ENCODE peak calls at places on chromosomes 16 and 17, in eight cellular contexts. One of them, this sample, is unnamed.

GRCh38 chr16:75011634-75012307 is 12.9 kb downstream of the ZNRF1 start:
- DNase-seq in astrocyte of the spinal cord: peak
- DNase-seq in fibroblast of the conjunctiva: peak
- DNase-seq in stimulated activated CD8-positive, alpha-beta memory T cell treated with anti-CD3 and anti-CD28 coated beads, Interleukin-7, amount 100 ng/mL, for 4 hours: peak
- DNase-seq in transverse colon: no peak
- DNase-seq in heart left ventricle: no peak
- DNase-seq in coronary artery: no peak
- DNase-seq in HT-29: no peak
- DNase-seq in this sample: no peak

GRCh38 chr17:4199818-4200402 is 56.9 kb downstream of the CYB5D2 start:
- DNase-seq in astrocyte of the spinal cord: peak
- DNase-seq in fibroblast of the conjunctiva: no peak
- DNase-seq in stimulated activated CD8-positive, alpha-beta memory T cell treated with anti-CD3 and anti-CD28 coated beads, Interleukin-7, amount 100 ng/mL, for 4 hours: no peak
- DNase-seq in transverse colon: no peak
- DNase-seq in heart left ventricle: no peak
- DNase-seq in coronary artery: no peak
- DNase-seq in HT-29: peak
- DNase-seq in this sample: no peak

GRCh38 chr17:1829189-1829578 is 518 bp downstream of the SMYD4 start:
- DNase-seq in astrocyte of the spinal cord: peak
- DNase-seq in fibroblast of the conjunctiva: no peak
- DNase-seq in stimulated activated CD8-positive, alpha-beta memory T cell treated with anti-CD3 and anti-CD28 coated beads, Interleukin-7, amount 100 ng/mL, for 4 hours: no peak
- DNase-seq in transverse colon: peak
- DNase-seq in heart left ventricle: no peak
- DNase-seq in coronary artery: no peak
- DNase-seq in HT-29: peak
- DNase-seq in this sample: no peak

GRCh38 chr17:50765454-50766221 is 1.7 kb downstream of the ANKRD40CL start:
- DNase-seq in astrocyte of the spinal cord: no peak
- DNase-seq in fibroblast of the conjunctiva: no peak
- DNase-seq in stimulated activated CD8-positive, alpha-beta memory T cell treated with anti-CD3 and anti-CD28 coated beads, Interleukin-7, amount 100 ng/mL, for 4 hours: no peak
- DNase-seq in transverse colon: peak
- DNase-seq in heart left ventricle: no peak
- DNase-seq in coronary artery: no peak
- DNase-seq in HT-29: no peak
- DNase-seq in this sample: no peak

GRCh38 chr16:85794696-85795095 is 4.6 kb downstream of the EMC8 start:
- DNase-seq in astrocyte of the spinal cord: no peak
- DNase-seq in fibroblast of the conjunctiva: no peak
- DNase-seq in stimulated activated CD8-positive, alpha-beta memory T cell treated with anti-CD3 and anti-CD28 coated beads, Interleukin-7, amount 100 ng/mL, for 4 hours: no peak
- DNase-seq in transverse colon: no peak
- DNase-seq in heart left ventricle: no peak
- DNase-seq in coronary artery: no peak
- DNase-seq in HT-29: no peak
- DNase-seq in this sample: no peak

GRCh38 chr16:82350560-82350959 is 180.5 kb upstream of the MPHOSPH6 start:
- DNase-seq in astrocyte of the spinal cord: no peak
- DNase-seq in fibroblast of the conjunctiva: no peak
- DNase-seq in stimulated activated CD8-positive, alpha-beta memory T cell treated with anti-CD3 and anti-CD28 coated beads, Interleukin-7, amount 100 ng/mL, for 4 hours: no peak
- DNase-seq in transverse colon: no peak
- DNase-seq in heart left ventricle: no peak
- DNase-seq in coronary artery: no peak
- DNase-seq in HT-29: no peak
- DNase-seq in this sample: no peak

GRCh38 chr16:4307215-4308037 is 8.4 kb upstream of the GLIS2 start:
- DNase-seq in astrocyte of the spinal cord: peak
- DNase-seq in fibroblast of the conjunctiva: peak
- DNase-seq in stimulated activated CD8-positive, alpha-beta memory T cell treated with anti-CD3 and anti-CD28 coated beads, Interleukin-7, amount 100 ng/mL, for 4 hours: peak
- DNase-seq in transverse colon: peak
- DNase-seq in heart left ventricle: peak
- DNase-seq in coronary artery: peak
- DNase-seq in HT-29: peak
- DNase-seq in this sample: peak

GRCh38 chr16:9139965-9140364 is 48.5 kb downstream of the HAPSTR1 start:
- DNase-seq in astrocyte of the spinal cord: no peak
- DNase-seq in fibroblast of the conjunctiva: no peak
- DNase-seq in stimulated activated CD8-positive, alpha-beta memory T cell treated with anti-CD3 and anti-CD28 coated beads, Interleukin-7, amount 100 ng/mL, for 4 hours: no peak
- DNase-seq in transverse colon: no peak
- DNase-seq in heart left ventricle: no peak
- DNase-seq in coronary artery: no peak
- DNase-seq in HT-29: peak
- DNase-seq in this sample: no peak

GRCh38 chr17:38421224-38421841 is 6.9 kb upstream of the ARHGAP23 start:
- DNase-seq in astrocyte of the spinal cord: peak
- DNase-seq in fibroblast of the conjunctiva: no peak
- DNase-seq in stimulated activated CD8-positive, alpha-beta memory T cell treated with anti-CD3 and anti-CD28 coated beads, Interleukin-7, amount 100 ng/mL, for 4 hours: no peak
- DNase-seq in transverse colon: no peak
- DNase-seq in heart left ventricle: no peak
- DNase-seq in coronary artery: no peak
- DNase-seq in HT-29: no peak
- DNase-seq in this sample: peak

GRCh38 chr17:56441331-56441730 is 152.2 kb upstream of the NOG start:
- DNase-seq in astrocyte of the spinal cord: peak
- DNase-seq in fibroblast of the conjunctiva: peak
- DNase-seq in stimulated activated CD8-positive, alpha-beta memory T cell treated with anti-CD3 and anti-CD28 coated beads, Interleukin-7, amount 100 ng/mL, for 4 hours: no peak
- DNase-seq in transverse colon: no peak
- DNase-seq in heart left ventricle: no peak
- DNase-seq in coronary artery: no peak
- DNase-seq in HT-29: no peak
- DNase-seq in this sample: no peak

GRCh38 chr17:74659898-74660297 is 36.4 kb upstream of the CD300E start:
- DNase-seq in astrocyte of the spinal cord: no peak
- DNase-seq in fibroblast of the conjunctiva: no peak
- DNase-seq in stimulated activated CD8-positive, alpha-beta memory T cell treated with anti-CD3 and anti-CD28 coated beads, Interleukin-7, amount 100 ng/mL, for 4 hours: no peak
- DNase-seq in transverse colon: no peak
- DNase-seq in heart left ventricle: no peak
- DNase-seq in coronary artery: peak
- DNase-seq in HT-29: no peak
- DNase-seq in this sample: no peak

GRCh38 chr17:39736319-39737165 is 1.2 kb upstream of the GRB7 start:
- DNase-seq in astrocyte of the spinal cord: no peak
- DNase-seq in fibroblast of the conjunctiva: no peak
- DNase-seq in stimulated activated CD8-positive, alpha-beta memory T cell treated with anti-CD3 and anti-CD28 coated beads, Interleukin-7, amount 100 ng/mL, for 4 hours: no peak
- DNase-seq in transverse colon: no peak
- DNase-seq in heart left ventricle: no peak
- DNase-seq in coronary artery: no peak
- DNase-seq in HT-29: peak
- DNase-seq in this sample: no peak

GRCh38 chr17:72351884-72352346 is 231.1 kb downstream of the SOX9 start:
- DNase-seq in astrocyte of the spinal cord: no peak
- DNase-seq in fibroblast of the conjunctiva: no peak
- DNase-seq in stimulated activated CD8-positive, alpha-beta memory T cell treated with anti-CD3 and anti-CD28 coated beads, Interleukin-7, amount 100 ng/mL, for 4 hours: no peak
- DNase-seq in transverse colon: no peak
- DNase-seq in heart left ventricle: no peak
- DNase-seq in coronary artery: no peak
- DNase-seq in HT-29: no peak
- DNase-seq in this sample: no peak

GRCh38 chr17:73291260-73291801 is 20.5 kb downstream of the CDC42EP4 start:
- DNase-seq in astrocyte of the spinal cord: peak
- DNase-seq in fibroblast of the conjunctiva: peak
- DNase-seq in stimulated activated CD8-positive, alpha-beta memory T cell treated with anti-CD3 and anti-CD28 coated beads, Interleukin-7, amount 100 ng/mL, for 4 hours: no peak
- DNase-seq in transverse colon: peak
- DNase-seq in heart left ventricle: peak
- DNase-seq in coronary artery: peak
- DNase-seq in HT-29: peak
- DNase-seq in this sample: no peak

GRCh38 chr16:88651276-88651988 is 579 bp upstream of the CYBA start:
- DNase-seq in astrocyte of the spinal cord: no peak
- DNase-seq in fibroblast of the conjunctiva: no peak
- DNase-seq in stimulated activated CD8-positive, alpha-beta memory T cell treated with anti-CD3 and anti-CD28 coated beads, Interleukin-7, amount 100 ng/mL, for 4 hours: peak
- DNase-seq in transverse colon: peak
- DNase-seq in heart left ventricle: peak
- DNase-seq in coronary artery: no peak
- DNase-seq in HT-29: no peak
- DNase-seq in this sample: peak

GRCh38 chr16:89277641-89278341 is 60.3 kb downstream of the ZNF778 start:
- DNase-seq in astrocyte of the spinal cord: no peak
- DNase-seq in fibroblast of the conjunctiva: no peak
- DNase-seq in stimulated activated CD8-positive, alpha-beta memory T cell treated with anti-CD3 and anti-CD28 coated beads, Interleukin-7, amount 100 ng/mL, for 4 hours: no peak
- DNase-seq in transverse colon: no peak
- DNase-seq in heart left ventricle: no peak
- DNase-seq in coronary artery: no peak
- DNase-seq in HT-29: no peak
- DNase-seq in this sample: no peak

GRCh38 chr16:57720142-57720575 is 15.4 kb upstream of the KATNB1 start:
- DNase-seq in astrocyte of the spinal cord: peak
- DNase-seq in fibroblast of the conjunctiva: peak
- DNase-seq in stimulated activated CD8-positive, alpha-beta memory T cell treated with anti-CD3 and anti-CD28 coated beads, Interleukin-7, amount 100 ng/mL, for 4 hours: peak
- DNase-seq in transverse colon: peak
- DNase-seq in heart left ventricle: peak
- DNase-seq in coronary artery: no peak
- DNase-seq in HT-29: peak
- DNase-seq in this sample: peak

GRCh38 chr17:68777856-68778694 is 176.9 kb upstream of the FAM20A start:
- DNase-seq in astrocyte of the spinal cord: no peak
- DNase-seq in fibroblast of the conjunctiva: no peak
- DNase-seq in stimulated activated CD8-positive, alpha-beta memory T cell treated with anti-CD3 and anti-CD28 coated beads, Interleukin-7, amount 100 ng/mL, for 4 hours: no peak
- DNase-seq in transverse colon: peak
- DNase-seq in heart left ventricle: no peak
- DNase-seq in coronary artery: no peak
- DNase-seq in HT-29: no peak
- DNase-seq in this sample: no peak

GRCh38 chr16:54798267-54798666 is 132.4 kb upstream of the IRX5 start:
- DNase-seq in astrocyte of the spinal cord: no peak
- DNase-seq in fibroblast of the conjunctiva: no peak
- DNase-seq in stimulated activated CD8-positive, alpha-beta memory T cell treated with anti-CD3 and anti-CD28 coated beads, Interleukin-7, amount 100 ng/mL, for 4 hours: no peak
- DNase-seq in transverse colon: no peak
- DNase-seq in heart left ventricle: no peak
- DNase-seq in coronary artery: no peak
- DNase-seq in HT-29: no peak
- DNase-seq in this sample: no peak

GRCh38 chr17:79272666-79273219 is 198.1 kb downstream of the ENGASE start:
- DNase-seq in astrocyte of the spinal cord: no peak
- DNase-seq in fibroblast of the conjunctiva: no peak
- DNase-seq in stimulated activated CD8-positive, alpha-beta memory T cell treated with anti-CD3 and anti-CD28 coated beads, Interleukin-7, amount 100 ng/mL, for 4 hours: no peak
- DNase-seq in transverse colon: no peak
- DNase-seq in heart left ventricle: no peak
- DNase-seq in coronary artery: no peak
- DNase-seq in HT-29: peak
- DNase-seq in this sample: no peak

GRCh38 chr17:63993368-63993990 is 4.7 kb upstream of the PRR29 start:
- DNase-seq in astrocyte of the spinal cord: no peak
- DNase-seq in fibroblast of the conjunctiva: no peak
- DNase-seq in stimulated activated CD8-positive, alpha-beta memory T cell treated with anti-CD3 and anti-CD28 coated beads, Interleukin-7, amount 100 ng/mL, for 4 hours: no peak
- DNase-seq in transverse colon: no peak
- DNase-seq in heart left ventricle: no peak
- DNase-seq in coronary artery: peak
- DNase-seq in HT-29: no peak
- DNase-seq in this sample: no peak

GRCh38 chr16:54620197-54620596 is 310.5 kb upstream of the IRX5 start:
- DNase-seq in astrocyte of the spinal cord: no peak
- DNase-seq in fibroblast of the conjunctiva: no peak
- DNase-seq in stimulated activated CD8-positive, alpha-beta memory T cell treated with anti-CD3 and anti-CD28 coated beads, Interleukin-7, amount 100 ng/mL, for 4 hours: no peak
- DNase-seq in transverse colon: no peak
- DNase-seq in heart left ventricle: no peak
- DNase-seq in coronary artery: no peak
- DNase-seq in HT-29: no peak
- DNase-seq in this sample: no peak

GRCh38 chr17:64358261-64358788 is 32.3 kb downstream of the PECAM1 start:
- DNase-seq in astrocyte of the spinal cord: no peak
- DNase-seq in fibroblast of the conjunctiva: no peak
- DNase-seq in stimulated activated CD8-positive, alpha-beta memory T cell treated with anti-CD3 and anti-CD28 coated beads, Interleukin-7, amount 100 ng/mL, for 4 hours: no peak
- DNase-seq in transverse colon: no peak
- DNase-seq in heart left ventricle: no peak
- DNase-seq in coronary artery: no peak
- DNase-seq in HT-29: no peak
- DNase-seq in this sample: no peak

GRCh38 chr16:83994087-83994486 is 26.0 kb downstream of the NECAB2 start:
- DNase-seq in astrocyte of the spinal cord: peak
- DNase-seq in fibroblast of the conjunctiva: peak
- DNase-seq in stimulated activated CD8-positive, alpha-beta memory T cell treated with anti-CD3 and anti-CD28 coated beads, Interleukin-7, amount 100 ng/mL, for 4 hours: no peak
- DNase-seq in transverse colon: no peak
- DNase-seq in heart left ventricle: no peak
- DNase-seq in coronary artery: no peak
- DNase-seq in HT-29: peak
- DNase-seq in this sample: no peak

GRCh38 chr16:23132921-23133532 is 16.2 kb downstream of the USP31 start:
- DNase-seq in astrocyte of the spinal cord: peak
- DNase-seq in fibroblast of the conjunctiva: no peak
- DNase-seq in stimulated activated CD8-positive, alpha-beta memory T cell treated with anti-CD3 and anti-CD28 coated beads, Interleukin-7, amount 100 ng/mL, for 4 hours: no peak
- DNase-seq in transverse colon: peak
- DNase-seq in heart left ventricle: peak
- DNase-seq in coronary artery: no peak
- DNase-seq in HT-29: no peak
- DNase-seq in this sample: no peak

GRCh38 chr17:79919862-79920720 is 80.9 kb upstream of the CBX4 start:
- DNase-seq in astrocyte of the spinal cord: no peak
- DNase-seq in fibroblast of the conjunctiva: no peak
- DNase-seq in stimulated activated CD8-positive, alpha-beta memory T cell treated with anti-CD3 and anti-CD28 coated beads, Interleukin-7, amount 100 ng/mL, for 4 hours: no peak
- DNase-seq in transverse colon: no peak
- DNase-seq in heart left ventricle: peak
- DNase-seq in coronary artery: no peak
- DNase-seq in HT-29: no peak
- DNase-seq in this sample: no peak

GRCh38 chr17:73266796-73267195 is 5.1 kb upstream of the CPSF4L start:
- DNase-seq in astrocyte of the spinal cord: no peak
- DNase-seq in fibroblast of the conjunctiva: no peak
- DNase-seq in stimulated activated CD8-positive, alpha-beta memory T cell treated with anti-CD3 and anti-CD28 coated beads, Interleukin-7, amount 100 ng/mL, for 4 hours: no peak
- DNase-seq in transverse colon: no peak
- DNase-seq in heart left ventricle: no peak
- DNase-seq in coronary artery: no peak
- DNase-seq in HT-29: no peak
- DNase-seq in this sample: no peak

GRCh38 chr16:55487048-55487803 is 8.2 kb downstream of the MMP2 start:
- DNase-seq in astrocyte of the spinal cord: peak
- DNase-seq in fibroblast of the conjunctiva: peak
- DNase-seq in stimulated activated CD8-positive, alpha-beta memory T cell treated with anti-CD3 and anti-CD28 coated beads, Interleukin-7, amount 100 ng/mL, for 4 hours: no peak
- DNase-seq in transverse colon: no peak
- DNase-seq in heart left ventricle: peak
- DNase-seq in coronary artery: no peak
- DNase-seq in HT-29: no peak
- DNase-seq in this sample: peak

GRCh38 chr16:69273009-69273408 is 38.1 kb upstream of the VPS4A start:
- DNase-seq in astrocyte of the spinal cord: peak
- DNase-seq in fibroblast of the conjunctiva: peak
- DNase-seq in stimulated activated CD8-positive, alpha-beta memory T cell treated with anti-CD3 and anti-CD28 coated beads, Interleukin-7, amount 100 ng/mL, for 4 hours: no peak
- DNase-seq in transverse colon: no peak
- DNase-seq in heart left ventricle: no peak
- DNase-seq in coronary artery: no peak
- DNase-seq in HT-29: no peak
- DNase-seq in this sample: no peak

GRCh38 chr16:69865701-69866100 is 85.4 kb upstream of the CLEC18A start:
- DNase-seq in astrocyte of the spinal cord: peak
- DNase-seq in fibroblast of the conjunctiva: no peak
- DNase-seq in stimulated activated CD8-positive, alpha-beta memory T cell treated with anti-CD3 and anti-CD28 coated beads, Interleukin-7, amount 100 ng/mL, for 4 hours: no peak
- DNase-seq in transverse colon: no peak
- DNase-seq in heart left ventricle: peak
- DNase-seq in coronary artery: no peak
- DNase-seq in HT-29: no peak
- DNase-seq in this sample: no peak

GRCh38 chr17:3972931-3973330 is 8.7 kb upstream of the ATP2A3 start:
- DNase-seq in astrocyte of the spinal cord: no peak
- DNase-seq in fibroblast of the conjunctiva: no peak
- DNase-seq in stimulated activated CD8-positive, alpha-beta memory T cell treated with anti-CD3 and anti-CD28 coated beads, Interleukin-7, amount 100 ng/mL, for 4 hours: no peak
- DNase-seq in transverse colon: no peak
- DNase-seq in heart left ventricle: no peak
- DNase-seq in coronary artery: no peak
- DNase-seq in HT-29: no peak
- DNase-seq in this sample: no peak

GRCh38 chr17:43986225-43986981 is 18.0 kb upstream of the NAGS start:
- DNase-seq in astrocyte of the spinal cord: no peak
- DNase-seq in fibroblast of the conjunctiva: no peak
- DNase-seq in stimulated activated CD8-positive, alpha-beta memory T cell treated with anti-CD3 and anti-CD28 coated beads, Interleukin-7, amount 100 ng/mL, for 4 hours: no peak
- DNase-seq in transverse colon: no peak
- DNase-seq in heart left ventricle: no peak
- DNase-seq in coronary artery: no peak
- DNase-seq in HT-29: no peak
- DNase-seq in this sample: no peak

GRCh38 chr17:7347630-7348477 is 4.1 kb upstream of the KCTD11 start:
- DNase-seq in astrocyte of the spinal cord: no peak
- DNase-seq in fibroblast of the conjunctiva: no peak
- DNase-seq in stimulated activated CD8-positive, alpha-beta memory T cell treated with anti-CD3 and anti-CD28 coated beads, Interleukin-7, amount 100 ng/mL, for 4 hours: no peak
- DNase-seq in transverse colon: no peak
- DNase-seq in heart left ventricle: no peak
- DNase-seq in coronary artery: peak
- DNase-seq in HT-29: no peak
- DNase-seq in this sample: no peak

This sample was measured in mucosa of gallbladder.